ENCODE peak calls at places on chromosomes 3 and 15, in ten cellular contexts. One of them, this sample, is unnamed.

GRCh38 chr3:40086890-40087884 is 222.3 kb upstream of the EIF1B start:
- DNase-seq in activated CD4-positive, alpha-beta T cell treated with anti-CD3 and anti-CD28 coated beads for 4 hours: no peak
- DNase-seq in KBM-7: no peak
- DNase-seq in GDM1: no peak
- DNase-seq in activated CD8-positive, alpha-beta memory T cell treated with anti-CD3 and anti-CD28 coated beads for 24 hours: no peak
- DNase-seq in neural crest cell: no peak
- DNase-seq in adrenal gland: no peak
- DNase-seq in HAP-1: no peak
- DNase-seq in EL: no peak
- DNase-seq in RPMI8226: no peak
- DNase-seq in this sample: no peak

GRCh38 chr3:16513141-16514020 is at the start of gene RFTN1:
- DNase-seq in activated CD4-positive, alpha-beta T cell treated with anti-CD3 and anti-CD28 coated beads for 4 hours: peak
- DNase-seq in KBM-7: peak
- DNase-seq in GDM1: peak
- DNase-seq in activated CD8-positive, alpha-beta memory T cell treated with anti-CD3 and anti-CD28 coated beads for 24 hours: peak
- DNase-seq in neural crest cell: peak
- DNase-seq in adrenal gland: peak
- DNase-seq in HAP-1: no peak
- DNase-seq in EL: peak
- DNase-seq in RPMI8226: peak
- DNase-seq in this sample: peak

GRCh38 chr15:31609243-31609642 is 282.6 kb downstream of the KLF13 start:
- DNase-seq in activated CD4-positive, alpha-beta T cell treated with anti-CD3 and anti-CD28 coated beads for 4 hours: no peak
- DNase-seq in KBM-7: no peak
- DNase-seq in GDM1: no peak
- DNase-seq in activated CD8-positive, alpha-beta memory T cell treated with anti-CD3 and anti-CD28 coated beads for 24 hours: no peak
- DNase-seq in neural crest cell: no peak
- DNase-seq in adrenal gland: no peak
- DNase-seq in HAP-1: no peak
- DNase-seq in EL: no peak
- DNase-seq in RPMI8226: no peak
- DNase-seq in this sample: no peak

GRCh38 chr3:80232760-80233159 is 465.0 kb upstream of the ROBO1 start:
- DNase-seq in activated CD4-positive, alpha-beta T cell treated with anti-CD3 and anti-CD28 coated beads for 4 hours: no peak
- DNase-seq in KBM-7: no peak
- DNase-seq in GDM1: no peak
- DNase-seq in activated CD8-positive, alpha-beta memory T cell treated with anti-CD3 and anti-CD28 coated beads for 24 hours: no peak
- DNase-seq in neural crest cell: no peak
- DNase-seq in adrenal gland: peak
- DNase-seq in HAP-1: no peak
- DNase-seq in EL: no peak
- DNase-seq in RPMI8226: no peak
- DNase-seq in this sample: peak

GRCh38 chr3:172782235-172782634 is 31.7 kb downstream of the ECT2 start:
- DNase-seq in activated CD4-positive, alpha-beta T cell treated with anti-CD3 and anti-CD28 coated beads for 4 hours: no peak
- DNase-seq in KBM-7: no peak
- DNase-seq in GDM1: no peak
- DNase-seq in activated CD8-positive, alpha-beta memory T cell treated with anti-CD3 and anti-CD28 coated beads for 24 hours: no peak
- DNase-seq in neural crest cell: no peak
- DNase-seq in adrenal gland: no peak
- DNase-seq in HAP-1: no peak
- DNase-seq in EL: no peak
- DNase-seq in RPMI8226: no peak
- DNase-seq in this sample: no peak

GRCh38 chr3:178518660-178519396 is 17.4 kb upstream of the KCNMB2 start:
- DNase-seq in activated CD4-positive, alpha-beta T cell treated with anti-CD3 and anti-CD28 coated beads for 4 hours: no peak
- DNase-seq in KBM-7: no peak
- DNase-seq in GDM1: no peak
- DNase-seq in activated CD8-positive, alpha-beta memory T cell treated with anti-CD3 and anti-CD28 coated beads for 24 hours: no peak
- DNase-seq in neural crest cell: no peak
- DNase-seq in adrenal gland: peak
- DNase-seq in HAP-1: no peak
- DNase-seq in EL: peak
- DNase-seq in RPMI8226: peak
- DNase-seq in this sample: no peak

GRCh38 chr3:150393745-150394144 is 14.4 kb upstream of the TSC22D2 start:
- DNase-seq in activated CD4-positive, alpha-beta T cell treated with anti-CD3 and anti-CD28 coated beads for 4 hours: no peak
- DNase-seq in KBM-7: no peak
- DNase-seq in GDM1: no peak
- DNase-seq in activated CD8-positive, alpha-beta memory T cell treated with anti-CD3 and anti-CD28 coated beads for 24 hours: no peak
- DNase-seq in neural crest cell: no peak
- DNase-seq in adrenal gland: no peak
- DNase-seq in HAP-1: no peak
- DNase-seq in EL: no peak
- DNase-seq in RPMI8226: no peak
- DNase-seq in this sample: no peak

GRCh38 chr3:14570089-14570488 is 29.9 kb upstream of the GRIP2 start:
- DNase-seq in activated CD4-positive, alpha-beta T cell treated with anti-CD3 and anti-CD28 coated beads for 4 hours: no peak
- DNase-seq in KBM-7: no peak
- DNase-seq in GDM1: no peak
- DNase-seq in activated CD8-positive, alpha-beta memory T cell treated with anti-CD3 and anti-CD28 coated beads for 24 hours: no peak
- DNase-seq in neural crest cell: no peak
- DNase-seq in adrenal gland: no peak
- DNase-seq in HAP-1: no peak
- DNase-seq in EL: no peak
- DNase-seq in RPMI8226: no peak
- DNase-seq in this sample: no peak

GRCh38 chr3:64995857-64996564 is 308.2 kb upstream of the ADAMTS9 start:
- DNase-seq in activated CD4-positive, alpha-beta T cell treated with anti-CD3 and anti-CD28 coated beads for 4 hours: no peak
- DNase-seq in KBM-7: no peak
- DNase-seq in GDM1: no peak
- DNase-seq in activated CD8-positive, alpha-beta memory T cell treated with anti-CD3 and anti-CD28 coated beads for 24 hours: no peak
- DNase-seq in neural crest cell: no peak
- DNase-seq in adrenal gland: no peak
- DNase-seq in HAP-1: no peak
- DNase-seq in EL: no peak
- DNase-seq in RPMI8226: no peak
- DNase-seq in this sample: peak

GRCh38 chr3:61535826-61536225 is 25.5 kb upstream of the PTPRG start:
- DNase-seq in activated CD4-positive, alpha-beta T cell treated with anti-CD3 and anti-CD28 coated beads for 4 hours: no peak
- DNase-seq in KBM-7: no peak
- DNase-seq in GDM1: no peak
- DNase-seq in activated CD8-positive, alpha-beta memory T cell treated with anti-CD3 and anti-CD28 coated beads for 24 hours: no peak
- DNase-seq in neural crest cell: no peak
- DNase-seq in adrenal gland: no peak
- DNase-seq in HAP-1: no peak
- DNase-seq in EL: no peak
- DNase-seq in RPMI8226: no peak
- DNase-seq in this sample: no peak

GRCh38 chr15:99427668-99428361 is 138.0 kb upstream of the MEF2A start:
- DNase-seq in activated CD4-positive, alpha-beta T cell treated with anti-CD3 and anti-CD28 coated beads for 4 hours: no peak
- DNase-seq in KBM-7: no peak
- DNase-seq in GDM1: no peak
- DNase-seq in activated CD8-positive, alpha-beta memory T cell treated with anti-CD3 and anti-CD28 coated beads for 24 hours: no peak
- DNase-seq in neural crest cell: no peak
- DNase-seq in adrenal gland: no peak
- DNase-seq in HAP-1: no peak
- DNase-seq in EL: no peak
- DNase-seq in RPMI8226: no peak
- DNase-seq in this sample: no peak

GRCh38 chr3:39208463-39209055 is 16.2 kb upstream of the XIRP1 start:
- DNase-seq in activated CD4-positive, alpha-beta T cell treated with anti-CD3 and anti-CD28 coated beads for 4 hours: peak
- DNase-seq in KBM-7: peak
- DNase-seq in GDM1: peak
- DNase-seq in activated CD8-positive, alpha-beta memory T cell treated with anti-CD3 and anti-CD28 coated beads for 24 hours: no peak
- DNase-seq in neural crest cell: peak
- DNase-seq in adrenal gland: peak
- DNase-seq in HAP-1: peak
- DNase-seq in EL: peak
- DNase-seq in RPMI8226: peak
- DNase-seq in this sample: peak

GRCh38 chr3:116247510-116248077 is 197.7 kb downstream of the LSAMP start:
- DNase-seq in activated CD4-positive, alpha-beta T cell treated with anti-CD3 and anti-CD28 coated beads for 4 hours: no peak
- DNase-seq in KBM-7: no peak
- DNase-seq in GDM1: no peak
- DNase-seq in activated CD8-positive, alpha-beta memory T cell treated with anti-CD3 and anti-CD28 coated beads for 24 hours: no peak
- DNase-seq in neural crest cell: no peak
- DNase-seq in adrenal gland: no peak
- DNase-seq in HAP-1: no peak
- DNase-seq in EL: no peak
- DNase-seq in RPMI8226: no peak
- DNase-seq in this sample: no peak

GRCh38 chr3:146813496-146813895 is 208.3 kb upstream of the PLSCR5 start:
- DNase-seq in activated CD4-positive, alpha-beta T cell treated with anti-CD3 and anti-CD28 coated beads for 4 hours: no peak
- DNase-seq in KBM-7: no peak
- DNase-seq in GDM1: no peak
- DNase-seq in activated CD8-positive, alpha-beta memory T cell treated with anti-CD3 and anti-CD28 coated beads for 24 hours: no peak
- DNase-seq in neural crest cell: no peak
- DNase-seq in adrenal gland: no peak
- DNase-seq in HAP-1: no peak
- DNase-seq in EL: peak
- DNase-seq in RPMI8226: no peak
- DNase-seq in this sample: no peak

GRCh38 chr15:58932791-58933310 is 628 bp downstream of the SLTM start:
- DNase-seq in activated CD4-positive, alpha-beta T cell treated with anti-CD3 and anti-CD28 coated beads for 4 hours: no peak
- DNase-seq in KBM-7: peak
- DNase-seq in GDM1: no peak
- DNase-seq in activated CD8-positive, alpha-beta memory T cell treated with anti-CD3 and anti-CD28 coated beads for 24 hours: no peak
- DNase-seq in neural crest cell: no peak
- DNase-seq in adrenal gland: no peak
- DNase-seq in HAP-1: peak
- DNase-seq in EL: peak
- DNase-seq in RPMI8226: no peak
- DNase-seq in this sample: peak

GRCh38 chr15:42737529-42738328 is 801 bp upstream of the CDAN1 start:
- DNase-seq in activated CD4-positive, alpha-beta T cell treated with anti-CD3 and anti-CD28 coated beads for 4 hours: no peak
- DNase-seq in KBM-7: peak
- DNase-seq in GDM1: no peak
- DNase-seq in activated CD8-positive, alpha-beta memory T cell treated with anti-CD3 and anti-CD28 coated beads for 24 hours: no peak
- DNase-seq in neural crest cell: no peak
- DNase-seq in adrenal gland: no peak
- DNase-seq in HAP-1: peak
- DNase-seq in EL: peak
- DNase-seq in RPMI8226: no peak
- DNase-seq in this sample: no peak

GRCh38 chr3:69354948-69355347 is 30.9 kb downstream of the FRMD4B start:
- DNase-seq in activated CD4-positive, alpha-beta T cell treated with anti-CD3 and anti-CD28 coated beads for 4 hours: no peak
- DNase-seq in KBM-7: no peak
- DNase-seq in GDM1: no peak
- DNase-seq in activated CD8-positive, alpha-beta memory T cell treated with anti-CD3 and anti-CD28 coated beads for 24 hours: no peak
- DNase-seq in neural crest cell: no peak
- DNase-seq in adrenal gland: no peak
- DNase-seq in HAP-1: no peak
- DNase-seq in EL: peak
- DNase-seq in RPMI8226: no peak
- DNase-seq in this sample: peak

GRCh38 chr15:60835974-60836373 is 357.0 kb upstream of the ICE2 start:
- DNase-seq in activated CD4-positive, alpha-beta T cell treated with anti-CD3 and anti-CD28 coated beads for 4 hours: no peak
- DNase-seq in KBM-7: no peak
- DNase-seq in GDM1: no peak
- DNase-seq in activated CD8-positive, alpha-beta memory T cell treated with anti-CD3 and anti-CD28 coated beads for 24 hours: no peak
- DNase-seq in neural crest cell: no peak
- DNase-seq in adrenal gland: no peak
- DNase-seq in HAP-1: no peak
- DNase-seq in EL: peak
- DNase-seq in RPMI8226: no peak
- DNase-seq in this sample: no peak

GRCh38 chr3:142586803-142587406 is 8.4 kb upstream of the ATR start:
- DNase-seq in activated CD4-positive, alpha-beta T cell treated with anti-CD3 and anti-CD28 coated beads for 4 hours: peak
- DNase-seq in KBM-7: peak
- DNase-seq in GDM1: peak
- DNase-seq in activated CD8-positive, alpha-beta memory T cell treated with anti-CD3 and anti-CD28 coated beads for 24 hours: no peak
- DNase-seq in neural crest cell: peak
- DNase-seq in adrenal gland: peak
- DNase-seq in HAP-1: peak
- DNase-seq in EL: peak
- DNase-seq in RPMI8226: peak
- DNase-seq in this sample: peak

GRCh38 chr3:185936814-185937688 is 763 bp downstream of the TRA2B start:
- DNase-seq in activated CD4-positive, alpha-beta T cell treated with anti-CD3 and anti-CD28 coated beads for 4 hours: peak
- DNase-seq in KBM-7: peak
- DNase-seq in GDM1: peak
- DNase-seq in activated CD8-positive, alpha-beta memory T cell treated with anti-CD3 and anti-CD28 coated beads for 24 hours: peak
- DNase-seq in neural crest cell: peak
- DNase-seq in adrenal gland: peak
- DNase-seq in HAP-1: peak
- DNase-seq in EL: peak
- DNase-seq in RPMI8226: peak
- DNase-seq in this sample: peak

GRCh38 chr3:173869786-173870185 is 472.2 kb downstream of the NLGN1 start:
- DNase-seq in activated CD4-positive, alpha-beta T cell treated with anti-CD3 and anti-CD28 coated beads for 4 hours: no peak
- DNase-seq in KBM-7: no peak
- DNase-seq in GDM1: no peak
- DNase-seq in activated CD8-positive, alpha-beta memory T cell treated with anti-CD3 and anti-CD28 coated beads for 24 hours: no peak
- DNase-seq in neural crest cell: no peak
- DNase-seq in adrenal gland: no peak
- DNase-seq in HAP-1: no peak
- DNase-seq in EL: no peak
- DNase-seq in RPMI8226: peak
- DNase-seq in this sample: no peak

GRCh38 chr15:51377038-51377761 is 35.7 kb downstream of the GLDN start:
- DNase-seq in activated CD4-positive, alpha-beta T cell treated with anti-CD3 and anti-CD28 coated beads for 4 hours: no peak
- DNase-seq in KBM-7: no peak
- DNase-seq in GDM1: no peak
- DNase-seq in activated CD8-positive, alpha-beta memory T cell treated with anti-CD3 and anti-CD28 coated beads for 24 hours: no peak
- DNase-seq in neural crest cell: no peak
- DNase-seq in adrenal gland: no peak
- DNase-seq in HAP-1: no peak
- DNase-seq in EL: peak
- DNase-seq in RPMI8226: no peak
- DNase-seq in this sample: no peak

GRCh38 chr3:14245240-14245639 is 66.6 kb downstream of the LSM3 start:
- DNase-seq in activated CD4-positive, alpha-beta T cell treated with anti-CD3 and anti-CD28 coated beads for 4 hours: no peak
- DNase-seq in KBM-7: no peak
- DNase-seq in GDM1: no peak
- DNase-seq in activated CD8-positive, alpha-beta memory T cell treated with anti-CD3 and anti-CD28 coated beads for 24 hours: no peak
- DNase-seq in neural crest cell: no peak
- DNase-seq in adrenal gland: no peak
- DNase-seq in HAP-1: no peak
- DNase-seq in EL: no peak
- DNase-seq in RPMI8226: no peak
- DNase-seq in this sample: no peak

GRCh38 chr15:81809543-81809942 is 236.3 kb downstream of the MEX3B start:
- DNase-seq in activated CD4-positive, alpha-beta T cell treated with anti-CD3 and anti-CD28 coated beads for 4 hours: no peak
- DNase-seq in KBM-7: peak
- DNase-seq in GDM1: peak
- DNase-seq in activated CD8-positive, alpha-beta memory T cell treated with anti-CD3 and anti-CD28 coated beads for 24 hours: no peak
- DNase-seq in neural crest cell: no peak
- DNase-seq in adrenal gland: no peak
- DNase-seq in HAP-1: peak
- DNase-seq in EL: peak
- DNase-seq in RPMI8226: peak
- DNase-seq in this sample: peak

GRCh38 chr15:73873889-73874511 is 636 bp downstream of the TBC1D21 start:
- DNase-seq in activated CD4-positive, alpha-beta T cell treated with anti-CD3 and anti-CD28 coated beads for 4 hours: peak
- DNase-seq in KBM-7: peak
- DNase-seq in GDM1: no peak
- DNase-seq in activated CD8-positive, alpha-beta memory T cell treated with anti-CD3 and anti-CD28 coated beads for 24 hours: no peak
- DNase-seq in neural crest cell: peak
- DNase-seq in adrenal gland: peak
- DNase-seq in HAP-1: peak
- DNase-seq in EL: peak
- DNase-seq in RPMI8226: peak
- DNase-seq in this sample: peak

GRCh38 chr3:119643094-119643493 is 17.3 kb downstream of the POPDC2 start:
- DNase-seq in activated CD4-positive, alpha-beta T cell treated with anti-CD3 and anti-CD28 coated beads for 4 hours: no peak
- DNase-seq in KBM-7: no peak
- DNase-seq in GDM1: no peak
- DNase-seq in activated CD8-positive, alpha-beta memory T cell treated with anti-CD3 and anti-CD28 coated beads for 24 hours: no peak
- DNase-seq in neural crest cell: no peak
- DNase-seq in adrenal gland: no peak
- DNase-seq in HAP-1: no peak
- DNase-seq in EL: peak
- DNase-seq in RPMI8226: no peak
- DNase-seq in this sample: no peak

GRCh38 chr3:64530434-64531049 is 157.3 kb downstream of the ADAMTS9 start:
- DNase-seq in activated CD4-positive, alpha-beta T cell treated with anti-CD3 and anti-CD28 coated beads for 4 hours: no peak
- DNase-seq in KBM-7: peak
- DNase-seq in GDM1: peak
- DNase-seq in activated CD8-positive, alpha-beta memory T cell treated with anti-CD3 and anti-CD28 coated beads for 24 hours: no peak
- DNase-seq in neural crest cell: peak
- DNase-seq in adrenal gland: peak
- DNase-seq in HAP-1: peak
- DNase-seq in EL: peak
- DNase-seq in RPMI8226: peak
- DNase-seq in this sample: peak